ENCODE peak calls at places on chromosome 2, in seven cellular contexts. E, S, I, O, C, Z and H are unnamed samples.

GRCh38 chr2:212770240-212770639 is 231.6 kb upstream of the ERBB4 start:
- DNase-seq in E (no peak), S (no peak), I (no peak), O (no peak), C (no peak), Z (no peak), H (no peak)

GRCh38 chr2:195269220-195269619 is 387.8 kb upstream of the SLC39A10 start:
- DNase-seq in E (no peak), S (no peak), I (no peak), O (no peak), C (no peak), Z (no peak), H (no peak)

GRCh38 chr2:240325654-240326031 is 109.8 kb upstream of the GPC1 start:
- DNase-seq in E (peak; percentile 47), S (no peak), I (no peak), O (no peak), C (peak; percentile 38), Z (no peak), H (peak; percentile 45)

GRCh38 chr2:33033524-33034150 is 86.9 kb downstream of the LTBP1 start:
- DNase-seq in E (no peak), S (no peak), I (no peak), O (no peak), C (no peak), Z (no peak), H (peak; percentile 45)

GRCh38 chr2:176078440-176079284 is 5.1 kb downstream of the EVX2 start:
- DNase-seq in E (no peak), S (no peak), I (no peak), O (no peak), C (no peak), Z (no peak), H (no peak)

GRCh38 chr2:79040967-79041582 is 15.6 kb downstream of the REG3G start:
- DNase-seq in E (no peak), S (no peak), I (no peak), O (no peak), C (no peak), Z (no peak), H (no peak)

GRCh38 chr2:230129343-230129742 is 60.6 kb upstream of the SLC16A14 start:
- DNase-seq in E (no peak), S (no peak), I (no peak), O (no peak), C (no peak), Z (no peak), H (no peak)

GRCh38 chr2:67516899-67517530 is 119.9 kb downstream of the ETAA1 start:
- DNase-seq in E (no peak), S (no peak), I (peak; percentile 73), O (no peak), C (no peak), Z (peak; percentile 94), H (no peak)

DNA sequence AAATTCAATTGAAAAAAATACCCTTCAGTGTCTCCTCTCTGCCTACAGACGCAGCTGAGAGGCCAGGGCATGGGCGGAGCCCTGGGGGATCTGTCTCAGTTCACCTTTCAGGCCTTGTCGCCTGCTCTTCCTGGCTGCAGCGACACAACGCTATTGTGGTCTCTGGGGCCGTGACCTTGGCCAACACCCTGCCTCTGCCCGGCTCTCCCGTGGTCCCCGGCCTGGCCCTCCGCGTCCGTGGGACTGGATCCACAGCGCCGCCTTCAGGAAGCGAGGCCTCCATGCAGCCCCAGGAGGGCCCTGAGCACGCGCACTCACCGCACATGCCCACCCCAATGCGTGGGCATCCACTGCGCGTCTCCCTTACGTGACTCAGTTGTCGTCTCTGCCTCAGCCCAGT is 81.1 kb downstream of the MRPS9 start:
- DNase-seq in E (no peak), S (no peak), I (no peak), O (no peak), C (no peak), Z (no peak), H (no peak)
- TF ChIP-seq CTCF in E (peak; percentile 30), S (peak; percentile 42), I (peak; percentile 13), O (no peak), C (peak; percentile 13), Z (peak; percentile 24), H (no peak)

DNA sequence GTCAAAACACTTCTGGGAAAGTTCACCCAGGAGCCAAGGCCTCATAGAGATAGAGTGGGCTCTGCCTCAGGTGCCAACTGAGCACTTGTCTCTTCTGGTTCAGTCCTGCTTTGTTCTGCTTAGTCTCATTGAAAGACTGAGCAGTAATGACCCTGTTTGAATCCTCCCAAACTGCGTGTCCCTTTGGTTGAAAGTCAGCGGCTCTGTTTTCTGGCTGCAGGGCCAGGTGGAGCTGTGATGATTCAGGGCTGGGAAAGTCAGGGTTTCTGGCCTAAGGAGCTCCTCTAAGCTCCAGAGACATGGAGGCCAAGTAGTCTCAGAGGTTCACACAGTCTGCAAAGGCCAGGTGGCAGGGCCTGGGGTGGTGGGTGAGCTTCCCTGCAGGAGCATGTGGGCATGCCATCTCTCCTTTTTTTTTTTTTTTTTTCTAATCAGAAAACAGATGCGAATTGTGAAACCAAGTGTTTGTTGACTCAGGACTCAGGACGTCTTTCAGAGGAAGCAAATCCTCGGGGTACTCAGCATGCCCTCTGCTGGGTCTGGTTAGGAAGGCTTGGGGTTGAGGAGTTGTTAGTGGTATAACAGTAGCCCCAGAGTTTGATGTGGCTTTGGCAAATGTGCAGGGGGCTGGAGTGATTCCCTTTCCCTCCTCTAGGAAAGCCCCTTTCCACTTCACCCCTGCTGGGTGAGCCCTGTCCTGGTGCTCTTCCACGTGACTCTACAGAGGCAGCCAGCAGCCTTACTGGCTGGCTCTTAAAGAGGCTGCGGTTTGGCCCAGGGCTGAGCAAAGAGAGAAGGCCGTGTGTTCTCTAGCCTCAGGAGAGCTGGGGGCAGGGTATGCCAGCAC is 38.3 kb downstream of the TMEM17 start:
- DNase-seq in E (no peak), S (no peak), I (no peak), O (no peak), C (peak; percentile 41), Z (no peak), H (peak; percentile 57)
- TF ChIP-seq CTCF in E (no peak), S (no peak), I (peak; percentile 29), O (no peak), C (no peak), Z (no peak), H (no peak)

DNA sequence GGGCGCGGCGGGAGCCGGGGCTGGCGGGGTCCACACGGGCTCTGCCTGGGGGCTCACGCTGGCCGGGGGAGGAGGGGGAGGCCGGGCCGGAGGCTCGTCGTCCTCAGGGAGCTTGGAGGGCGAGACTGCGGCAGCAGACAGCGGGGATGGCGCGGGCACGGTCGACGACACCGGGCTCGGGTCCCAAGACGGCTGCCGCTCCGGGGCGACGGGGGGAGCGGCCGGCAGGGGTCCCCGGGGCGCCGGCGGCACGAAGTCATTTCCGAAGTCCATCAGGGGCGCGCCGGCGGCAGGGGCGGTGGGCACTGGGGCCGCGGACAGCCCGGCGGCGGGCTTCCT is 488 bp downstream of the RTN4 start:
- DNase-seq in E (no peak), S (peak; percentile 24), I (no peak), O (no peak), C (no peak), Z (no peak), H (no peak)
- TF ChIP-seq CTCF in E (no peak), S (no peak), I (no peak), O (no peak), C (no peak), Z (no peak), H (no peak)

GRCh38 chr2:128027801-128028667 is at the start of gene SAP130:
- DNase-seq in E (peak; percentile 98), S (peak; percentile 96), I (peak; percentile 83), O (peak; percentile 99), C (peak; percentile 99), Z (peak; percentile 40), H (peak; percentile 94)
- TF ChIP-seq CTCF in E (no peak), S (no peak), I (no peak), O (no peak), C (no peak), Z (no peak), H (no peak)

GRCh38 chr2:134268265-134268664 is 14.4 kb downstream of the MGAT5 start:
- DNase-seq in E (peak; percentile 51), S (no peak), I (no peak), O (no peak), C (peak; percentile 36), Z (no peak), H (peak; percentile 20)
- TF ChIP-seq CTCF in E (no peak), S (no peak), I (no peak), O (no peak), C (peak; percentile 39), Z (no peak), H (no peak)

GRCh38 chr2:20052229-20052871 is 922 bp upstream of the LAPTM4A start:
- DNase-seq in E (no peak), S (no peak), I (no peak), O (no peak), C (no peak), Z (no peak), H (no peak)

GRCh38 chr2:20049631-20050030 is 1.8 kb downstream of the LAPTM4A start:
- DNase-seq in E (no peak), S (no peak), I (no peak), O (no peak), C (no peak), Z (no peak), H (peak; percentile 27)

GRCh38 chr2:20050104-20050711 is 1.2 kb downstream of the LAPTM4A start:
- DNase-seq in E (no peak), S (no peak), I (no peak), O (no peak), C (no peak), Z (no peak), H (peak; percentile 80)

GRCh38 chr2:20051518-20052228 is at the start of gene LAPTM4A:
- DNase-seq in E (peak; percentile 99), S (peak; percentile 96), I (peak; percentile 100), O (peak; percentile 100), C (peak; percentile 97), Z (peak; percentile 100), H (peak; percentile 100)

GRCh38 chr2:20050712-20051517 is 513 bp downstream of the LAPTM4A start:
- DNase-seq in E (peak; percentile 61), S (peak; percentile 30), I (no peak), O (peak; percentile 70), C (peak; percentile 35), Z (no peak), H (peak; percentile 69)
- TF ChIP-seq CTCF in E (peak; percentile 33), S (no peak), I (peak; percentile 16), O (no peak), C (no peak), Z (peak; percentile 12), H (no peak)

GRCh38 chr2:129604560-129604959 is 374.9 kb upstream of the RAB6C start:
- DNase-seq in E (no peak), S (no peak), I (no peak), O (no peak), C (no peak), Z (no peak), H (no peak)

GRCh38 chr2:129609224-129609623 is 370.2 kb upstream of the RAB6C start:
- DNase-seq in E (no peak), S (no peak), I (no peak), O (no peak), C (no peak), Z (no peak), H (no peak)

GRCh38 chr2:129605654-129606053 is 373.8 kb upstream of the RAB6C start:
- DNase-seq in E (no peak), S (no peak), I (no peak), O (no peak), C (no peak), Z (no peak), H (no peak)

GRCh38 chr2:129611456-129611855 is 368.0 kb upstream of the RAB6C start:
- DNase-seq in E (no peak), S (no peak), I (no peak), O (no peak), C (no peak), Z (no peak), H (no peak)

GRCh38 chr2:129606496-129607270 is 372.8 kb upstream of the RAB6C start:
- DNase-seq in E (no peak), S (no peak), I (no peak), O (no peak), C (peak; percentile 32), Z (no peak), H (no peak)
- TF ChIP-seq CTCF in E (no peak), S (no peak), I (no peak), O (no peak), C (no peak), Z (no peak), H (no peak)

GRCh38 chr2:119208791-119209203 is 14.8 kb upstream of the STEAP3 start:
- DNase-seq in E (no peak), S (no peak), I (no peak), O (no peak), C (no peak), Z (no peak), H (peak; percentile 82)
- TF ChIP-seq CTCF in E (no peak), S (no peak), I (no peak), O (no peak), C (no peak), Z (no peak), H (no peak)